ENCODE peak calls at places on chromosomes 6 and 20, in seven cellular contexts. W is left lung, C is lower lobe of right lung, N is AG04449, B is MCF 10A, P is fibroblast of pulmonary artery, E is lower leg skin. K is an unnamed sample.

GRCh38 chr6:67287566-67287965 is 1347.5 kb upstream of the ADGRB3 start:
- DNase-seq in E (no peak), C (no peak), N (no peak), B (no peak), P (peak), W (no peak), K (peak)

GRCh38 chr6:157811476-157812173 is 11.4 kb upstream of the SNX9 start:
- DNase-seq in C (no peak), W (no peak), B (no peak), P (peak), E (no peak), N (no peak), K (peak)

GRCh38 chr6:89989742-89990141 is 95.5 kb downstream of the GJA10 start:
- DNase-seq in W (no peak), N (peak), C (no peak), P (peak), B (no peak), E (no peak), K (peak)

GRCh38 chr6:2795960-2796359 is 30.8 kb downstream of the WRNIP1 start:
- DNase-seq in P (no peak), C (no peak), E (no peak), N (no peak), B (no peak), W (no peak), K (no peak)

GRCh38 chr6:958531-958930 is 265.6 kb upstream of the EXOC2 start:
- DNase-seq in N (peak), E (no peak), W (no peak), C (no peak), B (peak), P (no peak), K (peak)

GRCh38 chr20:43537921-43538854 is 20.6 kb upstream of the SGK2 start:
- DNase-seq in W (peak), B (peak), N (no peak), C (peak), P (peak), E (peak), K (peak)

GRCh38 chr6:49333345-49334120 is 129.5 kb downstream of the MMUT start:
- DNase-seq in C (no peak), E (no peak), P (no peak), N (no peak), B (peak), W (no peak), K (peak)

GRCh38 chr20:21583486-21584168 is 69.8 kb upstream of the NKX2-2 start:
- DNase-seq in N (no peak), P (no peak), C (no peak), B (no peak), W (no peak), E (no peak), K (no peak)

GRCh38 chr6:15922510-15923307 is 206.2 kb upstream of the MYLIP start:
- DNase-seq in W (no peak), E (no peak), B (no peak), P (peak), N (peak), C (no peak), K (peak)

GRCh38 chr6:20202070-20202658 is 10.1 kb downstream of the MBOAT1 start:
- DNase-seq in E (no peak), W (no peak), B (peak), P (peak), C (no peak), N (no peak), K (peak)

GRCh38 chr20:1934162-1934561 is 39.0 kb downstream of the SIRPA start:
- DNase-seq in W (no peak), P (peak), E (no peak), C (no peak), B (peak), N (peak), K (peak)

GRCh38 chr20:1813101-1813529 is 82.1 kb upstream of the SIRPA start:
- DNase-seq in W (no peak), P (peak), C (no peak), B (peak), N (peak), E (no peak), K (peak)

GRCh38 chr6:40627316-40627715 is 40.2 kb upstream of the LRFN2 start:
- DNase-seq in C (no peak), P (no peak), E (no peak), N (no peak), W (no peak), B (peak), K (no peak)

GRCh38 chr20:38460040-38460623 is 12.5 kb upstream of the RALGAPB start:
- DNase-seq in B (peak), P (peak), W (no peak), E (no peak), C (no peak), N (peak), K (peak)

GRCh38 chr6:6875818-6876470 is 231.8 kb upstream of the RREB1 start:
- DNase-seq in P (peak), N (peak), W (no peak), B (peak), E (no peak), C (no peak), K (peak)

GRCh38 chr6:160519603-160520042 is 144.5 kb downstream of the LPA start:
- DNase-seq in E (peak), C (no peak), W (no peak), P (peak), B (no peak), N (no peak), K (no peak)
- TF ChIP-seq CTCF in E (no peak), C (peak), W (peak), P (peak), B (peak), N (peak), K (peak)

GRCh38 chr6:36838896-36839818 is at the start of gene CPNE5:
- DNase-seq in C (no peak), W (no peak), N (no peak), E (no peak), P (no peak), B (no peak), K (no peak)

GRCh38 chr6:36837686-36838085 is 1.6 kb downstream of the CPNE5 start:
- DNase-seq in N (no peak), B (no peak), P (no peak), W (no peak), C (no peak), E (no peak), K (no peak)

GRCh38 chr6:36834576-36835293 is 4.5 kb downstream of the CPNE5 start:
- DNase-seq in P (no peak), C (no peak), E (no peak), W (no peak), B (no peak), N (no peak), K (no peak)

GRCh38 chr6:36836771-36837339 is 2.4 kb downstream of the CPNE5 start:
- DNase-seq in P (no peak), B (no peak), W (no peak), E (no peak), N (no peak), C (no peak), K (no peak)

DNA sequence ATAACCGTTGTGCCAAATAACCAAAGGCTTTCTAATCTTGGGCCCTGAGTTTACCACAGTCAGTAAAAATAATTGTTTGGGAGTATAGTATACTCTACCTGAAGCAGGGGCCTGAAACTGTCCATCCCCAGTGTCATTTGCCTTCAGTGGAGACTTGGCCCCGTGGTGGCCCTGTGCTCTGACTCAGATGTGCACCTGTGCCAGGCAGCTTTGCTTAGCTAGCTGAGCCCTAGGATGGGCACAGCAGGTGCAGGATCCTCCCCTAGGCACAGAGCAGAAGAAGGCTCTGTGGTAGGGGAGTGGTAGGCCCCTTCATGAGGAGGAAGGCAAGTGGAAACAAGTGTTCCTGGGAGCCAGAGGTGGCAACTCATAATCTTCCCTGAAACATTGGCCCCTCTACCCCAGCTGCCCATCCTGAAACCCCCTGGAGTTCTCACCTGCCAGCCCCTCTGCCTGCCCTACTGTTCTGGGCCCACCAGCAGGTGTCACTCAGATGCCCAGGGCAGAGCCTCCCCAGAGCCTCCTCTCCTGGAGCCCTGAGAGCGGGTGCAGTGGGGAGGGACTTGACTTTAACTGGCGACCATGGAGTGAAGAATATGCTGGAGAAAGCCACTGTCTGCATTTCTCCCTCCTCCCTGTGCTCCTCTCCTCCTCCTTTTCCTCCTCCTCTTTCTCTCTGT is 3.0 kb downstream of the CPNE5 start:
- DNase-seq in B (no peak), W (no peak), N (no peak), P (no peak), E (no peak), C (no peak), K (no peak)
- TF ChIP-seq CTCF in B (no peak), W (no peak), N (no peak), P (no peak), E (no peak), C (no peak), K (no peak)

GRCh38 chr6:150598858-150599198 is 857 bp upstream of the PLEKHG1 start:
- DNase-seq in E (no peak), B (no peak), N (no peak), W (no peak), C (no peak), P (no peak), K (no peak)

GRCh38 chr6:150600003-150600301 is 267 bp downstream of the PLEKHG1 start:
- DNase-seq in C (no peak), E (no peak), P (no peak), N (no peak), B (no peak), W (no peak), K (no peak)

GRCh38 chr6:150598401-150598800 is 1.3 kb upstream of the PLEKHG1 start:
- DNase-seq in P (no peak), C (no peak), B (no peak), W (no peak), N (no peak), E (no peak), K (no peak)

GRCh38 chr6:150599199-150600002 is at the start of gene PLEKHG1:
- DNase-seq in E (peak), B (peak), N (no peak), P (peak), W (peak), C (peak), K (peak)

DNA sequence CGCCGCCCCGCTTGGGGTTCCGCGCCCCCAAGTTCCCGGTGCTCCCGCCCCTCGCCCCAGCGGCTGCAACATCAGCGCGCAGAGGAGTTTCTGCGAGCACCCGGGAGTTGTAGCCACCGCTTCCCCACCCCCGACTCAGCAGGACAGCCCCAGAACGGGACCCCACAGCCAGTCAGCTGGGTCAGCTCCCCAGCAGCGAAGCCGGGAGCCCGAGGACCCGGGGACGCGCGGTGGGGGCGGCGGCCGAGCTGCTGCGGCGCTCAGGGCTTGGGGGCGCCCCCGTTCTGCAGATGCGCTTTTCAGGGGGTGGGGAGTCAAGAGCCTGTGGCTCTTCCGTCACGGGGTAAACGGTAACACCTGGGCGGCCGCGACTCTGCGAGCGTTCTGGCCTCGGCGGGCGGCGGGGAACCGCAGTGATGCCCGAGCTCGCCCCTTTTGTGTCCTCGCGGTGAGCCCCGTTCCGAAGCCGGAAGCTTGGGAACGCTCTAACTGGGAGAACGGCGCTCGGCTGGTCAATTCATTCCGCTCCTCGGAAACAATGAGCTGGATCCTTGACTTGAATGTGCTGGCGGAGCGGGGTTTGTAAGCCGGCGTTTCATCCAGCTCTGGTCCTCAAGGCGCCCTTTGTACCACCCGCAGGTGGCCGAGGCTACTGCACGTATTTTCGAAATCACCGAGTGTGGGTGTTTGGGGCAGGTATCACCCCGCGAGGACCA is 775 bp downstream of the PLEKHG1 start:
- DNase-seq in N (no peak), B (peak), C (peak), W (peak), P (peak), E (peak), K (peak)
- TF ChIP-seq CTCF in N (peak), B (peak), C (peak), W (peak), P (peak), E (no peak), K (peak)

GRCh38 chr6:86609549-86610388 is 327.6 kb upstream of the HTR1E start:
- DNase-seq in P (no peak), N (no peak), B (no peak), C (no peak), E (no peak), W (no peak), K (no peak)
- TF ChIP-seq CTCF in P (no peak), N (no peak), B (no peak), C (no peak), E (no peak), W (no peak), K (no peak)

DNA sequence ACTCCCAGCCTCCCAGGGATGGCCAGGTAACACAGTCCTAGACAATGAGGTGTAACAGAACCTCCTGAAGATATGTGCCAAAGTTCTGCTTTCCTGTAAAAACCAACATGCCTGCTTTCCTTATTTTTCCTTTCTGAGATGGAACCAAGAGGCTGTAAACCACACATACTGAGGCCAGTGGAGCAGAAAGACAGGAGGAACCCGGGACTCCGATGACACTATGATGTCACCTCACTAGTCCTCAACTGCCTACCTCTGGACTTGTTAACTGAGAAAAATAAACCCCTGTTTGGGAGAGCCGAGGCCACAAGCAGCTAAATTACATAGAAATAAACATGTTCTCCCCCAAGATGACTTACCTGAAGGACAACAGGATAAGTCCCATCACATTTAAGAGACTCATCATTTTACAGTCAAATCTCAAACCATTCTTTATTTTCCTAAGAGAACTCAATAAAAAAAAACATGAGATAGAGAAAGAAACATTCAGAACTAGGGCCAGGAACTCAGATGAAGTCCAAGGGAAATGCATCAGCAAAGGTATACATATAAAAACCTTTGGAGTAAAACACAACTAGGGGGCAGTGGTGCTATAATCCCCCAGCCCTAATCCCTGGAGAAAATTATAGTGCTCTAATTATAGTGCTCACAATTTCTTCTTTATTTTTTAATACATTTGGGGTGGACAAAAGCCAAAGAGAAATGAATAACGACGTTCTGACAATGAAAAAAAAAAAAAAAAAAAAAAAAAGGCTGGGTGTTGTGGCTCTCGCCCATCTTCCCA is 100.4 kb upstream of the EMILIN3 start:
- DNase-seq in N (no peak), C (no peak), E (no peak), P (no peak), W (no peak), B (no peak), K (no peak)
- TF ChIP-seq CTCF in N (no peak), C (no peak), E (no peak), P (no peak), W (no peak), B (no peak), K (no peak)

DNA sequence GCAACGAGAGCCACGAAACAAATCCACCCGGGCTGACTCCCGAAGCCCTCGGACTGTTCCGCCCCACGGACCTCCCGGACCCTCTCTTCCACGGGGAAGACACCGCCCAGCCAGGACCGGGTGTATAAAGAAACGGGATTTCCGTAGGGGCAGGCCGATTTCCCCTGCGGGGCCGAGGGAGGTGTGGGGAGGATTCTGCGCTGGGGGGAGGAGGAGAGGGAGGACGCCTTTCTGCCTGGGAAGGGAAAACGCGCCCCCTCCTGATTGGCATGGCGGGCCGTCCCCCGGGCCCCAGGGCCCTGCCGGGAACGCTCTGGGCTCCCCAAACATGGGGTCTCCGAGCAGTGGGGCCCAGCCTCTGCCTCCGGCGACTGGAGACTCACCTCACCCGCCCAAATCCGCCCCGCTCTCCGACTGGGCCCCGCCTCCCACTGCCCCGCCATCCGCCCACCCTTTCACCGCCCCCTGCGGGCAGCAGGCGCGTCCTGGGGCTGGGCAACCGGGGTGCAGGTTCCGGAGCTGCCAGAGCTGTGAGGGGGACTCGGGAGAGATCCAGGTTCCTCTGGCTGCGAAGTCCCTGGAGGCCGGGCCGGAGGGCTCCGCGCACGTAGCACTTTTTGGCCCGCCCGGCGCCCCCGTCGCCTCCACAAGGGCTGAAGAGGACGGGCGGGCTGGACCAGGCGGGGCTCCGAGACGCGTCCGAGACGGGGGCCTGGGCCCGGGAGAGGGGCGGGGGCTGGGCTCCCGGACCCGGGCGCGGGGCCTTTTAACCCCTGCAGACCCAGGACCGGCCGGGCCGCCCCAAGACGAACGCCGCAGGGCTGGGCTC is 586 bp upstream of the PPDPF start:
- DNase-seq in P (peak), C (peak), B (peak), E (peak), W (peak), N (no peak), K (no peak)
- TF ChIP-seq CTCF in P (no peak), C (peak), B (peak), E (no peak), W (no peak), N (peak), K (no peak)

GRCh38 chr6:79589701-79590100 is 41.4 kb upstream of the SH3BGRL2 start:
- DNase-seq in E (no peak), W (no peak), B (no peak), P (no peak), N (no peak), C (no peak), K (no peak)

GRCh38 chr6:79584332-79584731 is 46.8 kb upstream of the SH3BGRL2 start:
- DNase-seq in C (no peak), W (no peak), P (no peak), E (no peak), N (no peak), B (no peak), K (no peak)

GRCh38 chr6:79586548-79586947 is 44.6 kb upstream of the SH3BGRL2 start:
- DNase-seq in E (no peak), P (peak), N (no peak), C (no peak), B (peak), W (no peak), K (peak)
- TF ChIP-seq CTCF in E (no peak), P (peak), N (peak), C (peak), B (peak), W (peak), K (peak)

DNA sequence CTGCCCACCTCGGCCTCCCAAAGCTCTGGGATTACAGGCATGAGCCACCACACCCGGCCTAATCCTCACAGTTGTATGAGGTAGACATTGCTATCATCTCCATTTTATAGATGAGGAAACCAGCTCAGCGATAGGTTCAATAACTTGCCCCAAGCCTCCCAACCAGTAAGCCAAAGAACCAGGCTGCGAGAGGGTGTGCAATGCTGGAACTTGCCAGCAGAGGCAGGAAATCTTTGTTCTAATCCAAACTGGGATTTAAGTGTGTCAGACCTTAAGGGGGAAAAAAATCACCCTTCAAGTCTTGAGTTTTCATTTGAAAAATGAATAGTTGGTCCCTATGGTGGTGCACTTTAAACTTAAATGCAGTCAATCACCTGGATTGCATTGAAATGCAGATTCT is 20.1 kb upstream of the RNGTT start:
- DNase-seq in E (peak), C (no peak), B (peak), N (no peak), P (peak), W (no peak), K (peak)
- TF ChIP-seq CTCF in E (no peak), C (peak), B (peak), N (peak), P (peak), W (peak), K (peak)

GRCh38 chr6:71288228-71289038 is at the start of gene OGFRL1:
- DNase-seq in N (no peak), B (peak), W (peak), C (peak), E (peak), P (peak), K (peak)
- TF ChIP-seq CTCF in N (no peak), B (no peak), W (no peak), C (no peak), E (no peak), P (no peak), K (no peak)

GRCh38 chr20:48921883-48922867 is 664 bp downstream of the ARFGEF2 start:
- DNase-seq in N (no peak), E (peak), B (peak), P (peak), W (peak), C (peak), K (peak)
- TF ChIP-seq CTCF in N (no peak), E (no peak), B (no peak), P (no peak), W (no peak), C (no peak), K (no peak)